ENCODE peak calls at places on chromosome 20, in six cellular contexts. G, D, U, H, E and F are unnamed samples.
A peak's percentile ranks its signal among the peaks of the same experiment; 100 is the strongest.

GRCh38 chr20:10337291-10337690 is 96.7 kb downstream of the MKKS start:
- DNase-seq in G (no peak), D (no peak), U (peak; percentile 37), H (no peak), E (no peak), F (no peak)

GRCh38 chr20:63745424-63745805 is 5.8 kb downstream of the SLC2A4RG start:
- DNase-seq in G (no peak), D (no peak), U (no peak), H (no peak), E (no peak), F (no peak)

GRCh38 chr20:53565254-53565653 is 28.4 kb downstream of the ZNF217 start:
- DNase-seq in G (no peak), D (no peak), U (no peak), H (no peak), E (no peak), F (no peak)

GRCh38 chr20:46994341-46994740 is 99.7 kb downstream of the EYA2 start:
- DNase-seq in G (no peak), D (peak; percentile 89), U (no peak), H (peak; percentile 15), E (no peak), F (no peak)

GRCh38 chr20:62815066-62815991 is 1.5 kb upstream of the COL9A3 start:
- DNase-seq in G (no peak), D (no peak), U (no peak), H (no peak), E (no peak), F (peak; percentile 44)

GRCh38 chr20:63552481-63553249 is 1.3 kb upstream of the FNDC11 start:
- DNase-seq in G (no peak), D (peak; percentile 87), U (no peak), H (peak; percentile 80), E (no peak), F (no peak)

GRCh38 chr20:41616228-41616627 is 1.9 kb downstream of the CHD6 start:
- DNase-seq in G (peak; percentile 16), D (no peak), U (no peak), H (no peak), E (no peak), F (peak; percentile 56)

GRCh38 chr20:35743693-35744491 is 1.8 kb upstream of the RBM39 start:
- DNase-seq in G (no peak), D (peak; percentile 62), U (no peak), H (peak; percentile 39), E (no peak), F (no peak)

GRCh38 chr20:50624351-50625016 is 66.9 kb downstream of the RIPOR3 start:
- DNase-seq in G (no peak), D (no peak), U (no peak), H (peak; percentile 54), E (no peak), F (no peak)

GRCh38 chr20:49811825-49812462 is 684 bp upstream of the SLC9A8 start:
- DNase-seq in G (no peak), D (no peak), U (no peak), H (no peak), E (peak; percentile 21), F (no peak)

GRCh38 chr20:23362392-23363256 is 642 bp downstream of the GZF1 start:
- DNase-seq in G (no peak), D (peak; percentile 57), U (no peak), H (peak; percentile 67), E (no peak), F (peak; percentile 76)

GRCh38 chr20:50587291-50587961 is 77.2 kb downstream of the PTPN1 start:
- DNase-seq in G (no peak), D (no peak), U (no peak), H (no peak), E (no peak), F (no peak)